ENCODE peak calls at places on chromosome 9, in six cellular contexts. Y is HCT116, A is esophagus squamous epithelium, X is stomach, P is sigmoid colon, R is IMR-90. S is an unnamed sample.

GRCh38 chr9:75235632-75236031 is 147.3 kb downstream of the OSTF1 start:
- DNase-seq in P (no peak), Y (no peak), A (no peak), R (no peak), X (peak; percentile 48), S (no peak)

GRCh38 chr9:109320338-109320733 is 523 bp downstream of the EPB41L4B start:
- DNase-seq in Y (no peak), R (no peak), P (no peak), X (no peak), A (no peak), S (no peak)

GRCh38 chr9:74953235-74953741 is 576 bp upstream of the C9orf40 start:
- DNase-seq in P (no peak), X (no peak), Y (no peak), R (no peak), A (no peak), S (no peak)

GRCh38 chr9:121652037-121652837 is 803 bp downstream of the DAB2IP start:
- DNase-seq in R (no peak), Y (no peak), X (peak; percentile 67), A (no peak), P (no peak), S (no peak)

GRCh38 chr9:104608336-104608735 is 2.9 kb upstream of the OR13C2 start:
- DNase-seq in Y (no peak), A (no peak), P (no peak), X (no peak), R (no peak), S (no peak)

GRCh38 chr9:131228096-131228495 is 48.2 kb downstream of the FAM78A start:
- DNase-seq in R (no peak), X (no peak), P (no peak), A (no peak), Y (no peak), S (no peak)

GRCh38 chr9:22170990-22171663 is 162.0 kb upstream of the CDKN2B start:
- DNase-seq in R (no peak), Y (no peak), A (no peak), P (no peak), X (no peak), S (no peak)

GRCh38 chr9:115604831-115605483 is 487.0 kb upstream of the TNC start:
- DNase-seq in P (no peak), A (no peak), X (no peak), R (peak; percentile 98), Y (no peak), S (no peak)

GRCh38 chr9:122217640-122218039 is 11.1 kb downstream of the LHX6 start:
- DNase-seq in X (no peak), A (no peak), Y (no peak), P (no peak), R (no peak), S (no peak)

GRCh38 chr9:114732842-114733241 is 50.9 kb upstream of the TEX48 start:
- DNase-seq in X (no peak), A (no peak), P (no peak), R (peak; percentile 27), Y (no peak), S (no peak)

GRCh38 chr9:135951889-135952663 is 9.1 kb downstream of the UBAC1 start:
- DNase-seq in Y (peak; percentile 56), A (no peak), R (peak; percentile 91), X (peak; percentile 35), P (no peak), S (no peak)

GRCh38 chr9:118170032-118170955 is 466.1 kb downstream of the TLR4 start:
- DNase-seq in P (no peak), R (no peak), A (no peak), Y (no peak), X (no peak), S (no peak)

GRCh38 chr9:96500696-96501660 is 51.0 kb downstream of the HABP4 start:
- DNase-seq in P (no peak), X (no peak), A (no peak), Y (no peak), R (peak; percentile 83), S (no peak)

GRCh38 chr9:89359018-89359417 is 40.7 kb downstream of the SECISBP2 start:
- DNase-seq in R (no peak), A (no peak), Y (no peak), X (no peak), P (no peak), S (peak; percentile 14)

GRCh38 chr9:85522459-85523092 is 219.2 kb downstream of the AGTPBP1 start:
- DNase-seq in X (no peak), R (peak; percentile 25), A (no peak), P (no peak), Y (no peak), S (peak; percentile 51)

GRCh38 chr9:114570742-114571141 is 16.8 kb upstream of the ATP6V1G1 start:
- DNase-seq in P (peak; percentile 5), R (no peak), Y (no peak), A (no peak), X (no peak), S (no peak)

GRCh38 chr9:109652971-109653370 is 127.0 kb upstream of the PALM2AKAP2 start:
- DNase-seq in A (no peak), Y (no peak), P (no peak), X (no peak), R (peak; percentile 16), S (no peak)

DNA sequence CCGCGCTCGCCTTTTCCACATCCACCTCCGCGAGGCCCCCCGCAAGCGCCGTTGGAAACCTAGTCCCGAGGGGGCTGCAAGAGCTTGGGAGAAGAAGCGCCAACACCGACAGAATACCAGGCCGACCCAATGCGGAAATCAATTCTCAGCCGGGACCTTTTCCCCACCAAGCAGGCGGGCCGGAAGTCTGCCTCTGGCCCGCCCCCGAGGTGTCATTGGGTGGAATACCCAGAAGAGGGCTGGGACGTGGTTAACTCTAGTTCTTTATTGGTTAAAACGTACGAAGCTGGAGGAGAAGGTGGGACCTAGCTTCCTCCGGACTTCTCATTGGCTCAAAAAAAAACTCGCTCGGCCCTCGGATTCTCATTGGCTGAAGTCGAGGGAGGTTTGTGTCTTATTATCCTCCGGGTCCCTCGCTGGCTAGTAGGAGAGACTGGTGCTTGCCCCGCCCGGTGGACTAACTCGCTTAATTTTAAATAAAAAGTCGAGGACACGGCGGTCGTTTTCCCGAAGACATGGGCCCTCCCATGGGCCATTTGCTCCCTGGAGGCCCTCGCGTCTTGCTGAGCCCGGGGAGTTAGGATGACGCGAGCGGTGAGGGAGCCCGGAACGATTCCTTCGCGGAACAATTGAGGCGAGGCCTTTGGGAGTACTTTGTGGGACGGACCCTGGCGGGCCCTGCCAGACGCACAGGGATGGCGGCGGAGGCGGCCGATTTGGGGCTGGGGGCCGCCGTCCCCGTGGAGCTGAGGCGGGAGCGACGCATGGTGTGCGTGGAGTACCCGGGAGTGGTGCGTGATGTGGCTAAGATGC is at the start of gene GTF3C5:
- DNase-seq in A (peak; percentile 76), Y (peak; percentile 99), X (peak; percentile 93), R (peak; percentile 99), P (peak; percentile 96), S (peak; percentile 93)
- TF ChIP-seq POLR2A in A (no peak), Y (peak; percentile 44), X (no peak), R (peak; percentile 60), P (peak; percentile 76), S (peak; percentile 75)

GRCh38 chr9:100352727-100353505 is at the start of gene TEX10:
- DNase-seq in A (peak; percentile 39), Y (peak; percentile 59), R (peak; percentile 81), P (peak; percentile 93), X (peak; percentile 89), S (peak; percentile 97)

GRCh38 chr9:100346836-100347235 is 5.9 kb downstream of the TEX10 start:
- DNase-seq in R (peak; percentile 53), X (no peak), A (no peak), P (no peak), Y (no peak), S (no peak)

GRCh38 chr9:100351508-100351907 is 1.2 kb downstream of the TEX10 start:
- DNase-seq in P (no peak), X (no peak), Y (no peak), R (no peak), A (no peak), S (no peak)

GRCh38 chr9:100352201-100352726 is 478 bp downstream of the TEX10 start:
- DNase-seq in A (no peak), X (peak; percentile 25), R (peak; percentile 10), Y (no peak), P (peak; percentile 66), S (no peak)

DNA sequence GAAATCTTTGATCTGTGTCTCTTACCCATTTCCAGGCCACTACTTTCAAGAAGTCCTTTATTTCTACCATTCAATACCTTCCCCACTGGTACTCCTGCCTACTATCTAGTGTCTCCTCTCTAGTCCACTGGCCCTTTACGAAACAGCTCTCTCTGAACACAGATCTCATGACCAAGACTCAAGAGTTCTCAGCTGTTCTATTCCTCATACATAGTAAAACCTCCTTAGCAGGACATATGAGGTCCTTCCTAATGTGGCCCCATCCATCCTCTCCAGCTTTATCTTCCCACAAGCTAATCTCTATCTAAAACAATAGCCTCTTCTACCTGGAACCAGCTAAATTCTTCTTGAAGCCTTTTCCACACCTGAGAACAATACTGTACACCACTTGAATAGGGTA is 2.6 kb downstream of the TEX10 start:
- DNase-seq in P (no peak), X (no peak), R (no peak), A (no peak), Y (no peak), S (no peak)
- H3K4me1 ChIP-seq in P (peaks cover 12% of the 10 kb centered on the region), X (peaks cover 30% of the 10 kb centered on the region), R (peaks cover 2% of the 10 kb centered on the region), A (peaks cover 17% of the 10 kb centered on the region), Y (peaks cover 26% of the 10 kb centered on the region), S (peaks cover 10% of the 10 kb centered on the region)

GRCh38 chr9:128494743-128495124 is 9.8 kb upstream of the GLE1 start:
- DNase-seq in X (no peak), Y (no peak), R (no peak), A (no peak), P (no peak), S (no peak)
- H3K27ac ChIP-seq in X (no peak overlapping the region), Y (no peak overlapping the region), R (no peak overlapping the region), A (no peak overlapping the region), P (no peak overlapping the region), S (peak overlapping the region; percentile 3)

DNA sequence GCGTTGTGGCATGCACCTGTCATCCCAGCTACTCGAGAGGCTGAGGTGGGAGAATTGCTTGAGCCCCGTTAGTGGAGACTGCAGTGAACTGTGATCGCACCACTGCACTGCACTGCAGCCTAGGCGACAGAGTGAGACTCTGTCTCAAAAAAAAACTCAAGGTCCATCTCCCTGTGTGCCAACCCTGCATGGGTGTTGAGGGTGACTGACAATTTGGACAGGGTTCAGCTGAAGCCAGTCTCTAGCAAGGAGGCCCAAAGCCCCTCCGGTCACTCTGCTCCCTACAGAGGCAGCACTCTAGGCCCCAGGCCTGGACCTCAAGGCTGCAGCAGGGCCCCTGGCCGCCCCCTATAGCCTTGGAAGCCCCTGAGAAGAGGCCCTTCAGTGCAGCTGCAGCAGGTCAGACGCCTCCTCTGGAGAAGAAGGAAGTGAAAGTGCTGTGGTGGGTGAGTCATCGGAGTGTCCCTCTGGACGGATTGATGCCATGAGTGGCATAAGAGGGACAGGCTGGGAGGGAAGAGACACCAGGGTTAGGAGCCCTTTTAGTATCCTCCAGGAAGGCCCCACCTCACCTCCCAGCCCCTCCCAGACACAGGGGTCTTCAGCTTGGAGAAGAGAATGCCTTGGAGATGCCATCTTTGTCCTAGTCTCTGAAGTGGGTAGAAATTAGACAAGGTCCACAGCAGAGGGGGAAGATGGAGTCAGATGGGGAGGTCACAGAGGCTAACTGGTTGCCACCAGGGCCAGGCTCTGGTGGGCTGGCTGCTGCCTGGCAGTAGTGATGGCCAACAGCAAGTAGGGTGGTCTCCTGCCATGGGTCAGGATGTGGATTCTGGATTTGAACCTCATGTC is 39.1 kb upstream of the NEK6 start:
- DNase-seq in P (peak; percentile 74), X (peak; percentile 68), Y (peak; percentile 36), R (peak; percentile 66), A (no peak), S (peak; percentile 71)
- TF ChIP-seq POLR2A in P (no peak), X (no peak), Y (no peak), R (no peak), A (no peak), S (no peak)